ENCODE peak calls at places on chromosomes 6 and 20, in four cellular contexts. One of them, this sample, is unnamed.

GRCh38 chr6:96466149-96466863 is 55.3 kb upstream of the UFL1 start:
- ATAC-seq in upper lobe of left lung: no peak
- ATAC-seq in HCT116: no peak
- ATAC-seq in GM23338: no peak
- ATAC-seq in this sample: no peak

GRCh38 chr6:7136859-7137334 is 29.1 kb downstream of the RREB1 start:
- ATAC-seq in HCT116: no peak
- ATAC-seq in GM23338: peak
- ATAC-seq in upper lobe of left lung: no peak
- ATAC-seq in this sample: no peak

GRCh38 chr6:11538049-11538798 is 675 bp downstream of the TMEM170B start:
- ATAC-seq in HCT116: no peak
- ATAC-seq in upper lobe of left lung: peak
- ATAC-seq in GM23338: peak
- ATAC-seq in this sample: peak

GRCh38 chr6:133131621-133132020 is 109.5 kb upstream of the EYA4 start:
- ATAC-seq in GM23338: no peak
- ATAC-seq in upper lobe of left lung: peak
- ATAC-seq in HCT116: peak
- ATAC-seq in this sample: no peak

GRCh38 chr20:4439461-4439860 is 282.2 kb upstream of the PRND start:
- ATAC-seq in HCT116: no peak
- ATAC-seq in GM23338: no peak
- ATAC-seq in upper lobe of left lung: no peak
- ATAC-seq in this sample: no peak

GRCh38 chr20:41443667-41444066 is 77.0 kb upstream of the EMILIN3 start:
- ATAC-seq in HCT116: no peak
- ATAC-seq in upper lobe of left lung: no peak
- ATAC-seq in GM23338: no peak
- ATAC-seq in this sample: no peak

GRCh38 chr6:17867880-17868279 is 119.6 kb downstream of the KIF13A start:
- ATAC-seq in upper lobe of left lung: no peak
- ATAC-seq in HCT116: no peak
- ATAC-seq in GM23338: no peak
- ATAC-seq in this sample: no peak

GRCh38 chr6:168428052-168428829 is 12.7 kb upstream of the SMOC2 start:
- ATAC-seq in upper lobe of left lung: no peak
- ATAC-seq in HCT116: no peak
- ATAC-seq in GM23338: peak
- ATAC-seq in this sample: no peak

GRCh38 chr6:105884426-105884825 is 201.7 kb upstream of the PRDM1 start:
- ATAC-seq in GM23338: no peak
- ATAC-seq in HCT116: no peak
- ATAC-seq in upper lobe of left lung: peak
- ATAC-seq in this sample: no peak

GRCh38 chr20:45163071-45163803 is 11.5 kb upstream of the PI3 start:
- ATAC-seq in upper lobe of left lung: peak
- ATAC-seq in GM23338: no peak
- ATAC-seq in HCT116: no peak
- ATAC-seq in this sample: no peak

GRCh38 chr6:41092421-41093140 is 19.8 kb downstream of the NFYA start:
- ATAC-seq in upper lobe of left lung: no peak
- ATAC-seq in HCT116: peak
- ATAC-seq in GM23338: no peak
- ATAC-seq in this sample: no peak

GRCh38 chr6:116008470-116009229 is 52.0 kb downstream of the FRK start:
- ATAC-seq in upper lobe of left lung: peak
- ATAC-seq in GM23338: no peak
- ATAC-seq in HCT116: no peak
- ATAC-seq in this sample: peak

GRCh38 chr20:32454164-32455145 is 96.3 kb downstream of the ASXL1 start:
- ATAC-seq in HCT116: no peak
- ATAC-seq in upper lobe of left lung: no peak
- ATAC-seq in GM23338: no peak
- ATAC-seq in this sample: no peak

GRCh38 chr6:46677314-46677654 is 10.4 kb upstream of the TDRD6 start:
- ATAC-seq in HCT116: peak
- ATAC-seq in upper lobe of left lung: no peak
- ATAC-seq in GM23338: peak
- ATAC-seq in this sample: no peak

GRCh38 chr20:11207749-11208502 is 534.1 kb upstream of the JAG1 start:
- ATAC-seq in GM23338: no peak
- ATAC-seq in upper lobe of left lung: peak
- ATAC-seq in HCT116: peak
- ATAC-seq in this sample: no peak

GRCh38 chr6:109052015-109052651 is 42.5 kb downstream of the SESN1 start:
- ATAC-seq in HCT116: no peak
- ATAC-seq in upper lobe of left lung: no peak
- ATAC-seq in GM23338: no peak
- ATAC-seq in this sample: no peak

GRCh38 chr6:5644523-5645183 is 362.1 kb downstream of the NRN1 start:
- ATAC-seq in GM23338: no peak
- ATAC-seq in upper lobe of left lung: no peak
- ATAC-seq in HCT116: no peak
- ATAC-seq in this sample: no peak

GRCh38 chr6:327538-328183 is 35.4 kb downstream of the DUSP22 start:
- ATAC-seq in HCT116: no peak
- ATAC-seq in GM23338: no peak
- ATAC-seq in upper lobe of left lung: peak
- ATAC-seq in this sample: peak

GRCh38 chr6:22363166-22363965 is 66.5 kb upstream of the PRL start:
- ATAC-seq in HCT116: no peak
- ATAC-seq in GM23338: no peak
- ATAC-seq in upper lobe of left lung: no peak
- ATAC-seq in this sample: no peak

GRCh38 chr6:169868458-169868857 is 117.0 kb downstream of the ERMARD start:
- ATAC-seq in upper lobe of left lung: peak
- ATAC-seq in HCT116: no peak
- ATAC-seq in GM23338: no peak
- ATAC-seq in this sample: peak
- TF ChIP-seq POLR2AphosphoS5 in upper lobe of left lung: peak
- TF ChIP-seq POLR2AphosphoS5 in HCT116: no peak
- TF ChIP-seq POLR2AphosphoS5 in GM23338: no peak
- TF ChIP-seq POLR2AphosphoS5 in this sample: peak

DNA sequence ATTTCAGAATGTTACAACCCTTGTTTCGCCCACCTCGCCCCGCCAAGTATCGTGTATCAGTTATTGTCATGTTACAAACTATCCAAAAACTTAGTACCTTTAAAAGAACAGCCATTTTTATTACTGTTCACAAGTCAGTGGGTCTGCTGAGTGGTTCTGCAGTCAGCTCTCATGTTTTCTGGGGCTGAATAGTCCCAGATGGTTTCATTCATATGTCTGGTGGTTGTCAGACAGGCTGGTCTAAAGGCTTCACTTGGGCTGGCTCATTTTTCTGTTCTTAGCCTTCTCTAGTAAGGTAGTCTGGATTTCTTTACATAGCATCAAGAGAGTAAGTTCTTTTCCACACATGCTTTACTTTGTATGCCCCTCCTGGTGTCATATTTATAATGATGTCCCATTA is 8.6 kb downstream of the ZNF292 start:
- ATAC-seq in GM23338: no peak
- ATAC-seq in HCT116: no peak
- ATAC-seq in upper lobe of left lung: no peak
- ATAC-seq in this sample: no peak
- TF ChIP-seq POLR2AphosphoS5 in GM23338: no peak
- TF ChIP-seq POLR2AphosphoS5 in HCT116: no peak
- TF ChIP-seq POLR2AphosphoS5 in upper lobe of left lung: no peak
- TF ChIP-seq POLR2AphosphoS5 in this sample: no peak

DNA sequence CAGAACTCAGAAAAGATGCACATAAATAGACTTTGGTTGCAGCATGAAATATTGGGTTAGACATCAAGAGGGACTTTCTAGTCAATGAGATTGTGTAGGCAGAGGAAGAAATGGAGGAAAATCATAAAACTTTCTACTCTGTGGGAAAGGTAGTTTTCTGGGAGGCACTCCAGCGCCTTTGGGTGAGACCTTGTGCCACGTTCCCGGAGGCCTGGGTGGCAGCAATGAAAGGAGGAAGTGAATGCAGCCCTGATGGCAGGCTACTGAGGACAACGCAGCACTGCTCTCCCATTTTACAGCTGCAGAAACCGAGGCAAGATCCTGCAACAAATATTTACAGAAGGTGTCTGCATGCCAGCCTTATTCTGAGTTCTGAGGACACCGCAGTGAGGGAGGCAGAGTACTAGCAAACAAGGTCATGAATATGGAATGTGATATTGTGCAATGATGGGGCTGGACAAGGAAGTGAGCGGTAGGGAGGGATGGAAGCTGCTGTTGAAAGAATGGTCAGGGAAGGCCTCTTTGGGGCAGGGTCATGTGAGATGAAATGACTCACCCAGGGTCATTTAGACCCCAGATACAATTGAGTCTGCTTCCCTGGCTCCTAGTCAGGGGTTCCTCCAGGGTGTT is 159.1 kb downstream of the TFAP2C start:
- ATAC-seq in GM23338: no peak
- ATAC-seq in HCT116: peak
- ATAC-seq in upper lobe of left lung: peak
- ATAC-seq in this sample: peak
- TF ChIP-seq POLR2AphosphoS5 in GM23338: no peak
- TF ChIP-seq POLR2AphosphoS5 in HCT116: peak
- TF ChIP-seq POLR2AphosphoS5 in upper lobe of left lung: no peak
- TF ChIP-seq POLR2AphosphoS5 in this sample: no peak

GRCh38 chr6:19153981-19154295 is 683.2 kb upstream of the ID4 start:
- ATAC-seq in GM23338: no peak
- ATAC-seq in upper lobe of left lung: no peak
- ATAC-seq in HCT116: no peak
- ATAC-seq in this sample: no peak

GRCh38 chr6:19153270-19153980 is 683.7 kb upstream of the ID4 start:
- ATAC-seq in HCT116: no peak
- ATAC-seq in GM23338: no peak
- ATAC-seq in upper lobe of left lung: peak
- ATAC-seq in this sample: peak

DNA sequence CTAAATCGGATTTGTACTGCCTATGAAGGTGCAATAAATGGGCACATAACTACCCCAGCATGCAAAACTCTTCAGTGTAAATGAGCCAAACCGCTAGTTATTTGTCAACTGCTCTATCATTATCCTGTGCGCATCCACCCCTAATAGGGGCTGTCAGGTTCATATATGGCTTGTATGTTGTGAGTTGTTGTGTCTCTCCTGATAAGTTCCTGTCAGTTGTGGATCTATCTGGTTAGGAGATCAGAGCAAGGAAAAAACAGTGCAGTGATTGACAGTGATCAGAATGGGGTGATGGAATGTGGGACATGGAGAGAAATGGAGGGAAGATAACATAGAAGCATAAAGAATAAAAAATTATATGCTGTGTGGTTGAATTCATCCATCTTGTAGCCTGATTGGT is 686.9 kb upstream of the ID4 start:
- ATAC-seq in upper lobe of left lung: no peak
- ATAC-seq in HCT116: no peak
- ATAC-seq in GM23338: no peak
- ATAC-seq in this sample: no peak
- TF ChIP-seq POLR2AphosphoS5 in upper lobe of left lung: no peak
- TF ChIP-seq POLR2AphosphoS5 in HCT116: no peak
- TF ChIP-seq POLR2AphosphoS5 in GM23338: no peak
- TF ChIP-seq POLR2AphosphoS5 in this sample: no peak

GRCh38 chr20:17859002-17859615 is 109.5 kb downstream of the SNX5 start:
- ATAC-seq in GM23338: no peak
- ATAC-seq in upper lobe of left lung: no peak
- ATAC-seq in HCT116: no peak
- ATAC-seq in this sample: no peak
- TF ChIP-seq POLR2AphosphoS5 in GM23338: no peak
- TF ChIP-seq POLR2AphosphoS5 in upper lobe of left lung: no peak
- TF ChIP-seq POLR2AphosphoS5 in HCT116: no peak
- TF ChIP-seq POLR2AphosphoS5 in this sample: no peak

DNA sequence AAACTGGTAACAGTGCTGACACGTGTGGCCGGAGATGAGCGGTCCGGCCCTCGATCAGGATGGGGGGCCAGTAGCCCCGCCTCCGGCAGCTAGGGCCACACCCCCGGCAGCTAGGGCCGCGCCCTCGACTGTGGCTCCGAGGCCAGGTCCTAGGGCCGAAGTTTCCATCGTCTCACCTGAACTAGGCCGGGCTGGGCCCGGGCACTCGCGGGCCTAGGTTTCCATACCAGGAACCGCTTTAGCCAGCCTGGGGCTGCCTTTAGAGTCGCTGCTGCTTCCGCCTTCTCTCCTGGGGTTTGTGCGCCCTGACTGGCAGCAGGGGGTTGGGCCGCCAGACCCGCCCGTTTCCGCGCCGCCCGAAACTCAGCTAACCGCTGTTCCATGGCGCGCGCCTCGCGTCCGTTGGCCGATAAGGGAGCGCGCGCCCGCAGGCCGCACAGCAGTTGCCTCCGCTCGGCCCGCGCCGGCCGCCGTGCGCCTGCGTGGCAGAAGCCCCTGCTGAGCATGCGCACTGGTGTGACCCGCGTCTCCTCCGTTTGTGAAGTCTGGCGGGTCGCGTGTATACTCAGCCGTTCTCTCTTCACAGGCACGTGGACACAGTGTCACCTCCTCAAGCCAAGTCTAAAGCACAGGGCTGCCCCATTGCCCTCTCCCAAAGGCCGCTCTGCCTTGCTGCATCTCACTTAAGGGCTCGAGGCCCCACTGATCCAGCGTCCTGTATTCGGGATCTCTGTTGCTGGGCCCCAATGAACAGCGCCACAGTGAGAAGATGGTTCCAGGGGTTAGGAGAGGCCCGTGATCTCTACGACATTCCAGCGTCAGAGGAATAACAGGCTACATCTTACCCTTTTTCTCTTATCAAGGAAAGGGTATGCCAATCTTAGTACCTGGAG is at the start of gene SAYSD1:
- ATAC-seq in GM23338: peak
- ATAC-seq in HCT116: peak
- ATAC-seq in upper lobe of left lung: peak
- ATAC-seq in this sample: peak
- TF ChIP-seq POLR2AphosphoS5 in GM23338: peak
- TF ChIP-seq POLR2AphosphoS5 in HCT116: peak
- TF ChIP-seq POLR2AphosphoS5 in upper lobe of left lung: peak
- TF ChIP-seq POLR2AphosphoS5 in this sample: peak

DNA sequence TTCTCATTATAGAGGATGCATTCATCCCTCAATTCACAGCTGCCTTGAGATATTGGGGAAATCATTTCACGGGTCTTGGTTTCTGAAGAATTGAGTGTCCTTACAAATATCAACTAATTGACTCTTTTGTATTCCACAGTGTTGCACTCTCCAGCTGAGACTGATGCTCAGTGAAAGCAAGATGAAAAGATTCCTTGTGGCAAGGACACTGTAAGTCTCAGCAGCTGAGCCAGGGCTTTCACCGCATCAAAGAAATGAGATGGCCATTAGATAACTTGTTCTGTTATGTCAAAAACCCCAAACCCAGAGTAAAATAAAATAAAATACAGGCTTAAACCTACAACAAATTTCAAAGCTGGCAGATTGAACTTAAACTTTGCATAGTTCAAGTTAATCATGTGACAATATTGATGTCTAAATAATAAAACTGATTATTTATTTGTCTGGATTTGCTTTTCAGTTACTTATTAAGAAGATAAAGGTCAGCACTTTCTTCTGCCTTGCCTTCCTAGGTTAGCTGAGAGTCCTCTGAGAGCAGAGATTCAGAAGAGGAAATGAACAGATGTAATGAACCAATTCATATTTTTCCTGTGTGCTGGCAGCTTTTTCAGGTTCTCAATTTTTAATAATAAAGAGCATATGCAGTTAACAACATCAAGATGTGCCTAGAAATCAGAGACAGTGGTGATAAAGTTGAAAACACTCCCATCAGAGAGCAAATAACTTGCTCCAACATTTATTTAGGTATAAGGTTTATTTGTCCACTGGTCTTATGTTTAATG is 82.4 kb upstream of the SMLR1 start:
- ATAC-seq in GM23338: no peak
- ATAC-seq in upper lobe of left lung: no peak
- ATAC-seq in HCT116: no peak
- ATAC-seq in this sample: no peak
- TF ChIP-seq POLR2AphosphoS5 in GM23338: no peak
- TF ChIP-seq POLR2AphosphoS5 in upper lobe of left lung: no peak
- TF ChIP-seq POLR2AphosphoS5 in HCT116: no peak
- TF ChIP-seq POLR2AphosphoS5 in this sample: no peak

GRCh38 chr6:140486468-140487361 is 1112.3 kb upstream of the CITED2 start:
- ATAC-seq in upper lobe of left lung: no peak
- ATAC-seq in GM23338: no peak
- ATAC-seq in HCT116: peak
- ATAC-seq in this sample: no peak
- TF ChIP-seq POLR2AphosphoS5 in upper lobe of left lung: no peak
- TF ChIP-seq POLR2AphosphoS5 in GM23338: no peak
- TF ChIP-seq POLR2AphosphoS5 in HCT116: no peak
- TF ChIP-seq POLR2AphosphoS5 in this sample: no peak